ENCODE peak calls at places on chromosomes 3 and 15, in six cellular contexts. One of them, this sample, is unnamed.

GRCh38 chr15:31274496-31275330 is 51.9 kb upstream of the KLF13 start:
- DNase-seq in RWPE1: no peak
- DNase-seq in H9: peak
- DNase-seq in foreskin fibroblast: no peak
- DNase-seq in HCT116: no peak
- DNase-seq in CD8-positive, alpha-beta T cell: no peak
- DNase-seq in this sample: no peak

GRCh38 chr15:76386926-76387325 is 50.4 kb downstream of the ISL2 start:
- DNase-seq in CD8-positive, alpha-beta T cell: no peak
- DNase-seq in RWPE1: no peak
- DNase-seq in foreskin fibroblast: no peak
- DNase-seq in HCT116: no peak
- DNase-seq in H9: no peak
- DNase-seq in this sample: no peak

GRCh38 chr3:155673411-155673810 is 71.5 kb downstream of the PLCH1 start:
- DNase-seq in foreskin fibroblast: no peak
- DNase-seq in CD8-positive, alpha-beta T cell: no peak
- DNase-seq in H9: no peak
- DNase-seq in RWPE1: no peak
- DNase-seq in HCT116: no peak
- DNase-seq in this sample: no peak

GRCh38 chr15:35850284-35850683 is 304.3 kb upstream of the DPH6 start:
- DNase-seq in H9: no peak
- DNase-seq in HCT116: no peak
- DNase-seq in foreskin fibroblast: no peak
- DNase-seq in CD8-positive, alpha-beta T cell: no peak
- DNase-seq in RWPE1: no peak
- DNase-seq in this sample: no peak

GRCh38 chr3:19103510-19103909 is 44.8 kb upstream of the KCNH8 start:
- DNase-seq in H9: no peak
- DNase-seq in HCT116: no peak
- DNase-seq in CD8-positive, alpha-beta T cell: no peak
- DNase-seq in RWPE1: no peak
- DNase-seq in foreskin fibroblast: no peak
- DNase-seq in this sample: no peak

GRCh38 chr3:138256022-138256421 is 68.9 kb downstream of the ARMC8 start:
- DNase-seq in RWPE1: no peak
- DNase-seq in CD8-positive, alpha-beta T cell: no peak
- DNase-seq in foreskin fibroblast: no peak
- DNase-seq in H9: no peak
- DNase-seq in HCT116: no peak
- DNase-seq in this sample: no peak

GRCh38 chr3:183924956-183925355 is 40.3 kb upstream of the PARL start:
- DNase-seq in foreskin fibroblast: peak
- DNase-seq in RWPE1: peak
- DNase-seq in HCT116: no peak
- DNase-seq in CD8-positive, alpha-beta T cell: no peak
- DNase-seq in H9: no peak
- DNase-seq in this sample: no peak

GRCh38 chr3:11689749-11690148 is 46.0 kb upstream of the VGLL4 start:
- DNase-seq in H9: no peak
- DNase-seq in HCT116: no peak
- DNase-seq in RWPE1: no peak
- DNase-seq in CD8-positive, alpha-beta T cell: no peak
- DNase-seq in foreskin fibroblast: no peak
- DNase-seq in this sample: no peak

GRCh38 chr3:9473496-9473895 is 76.1 kb downstream of the SETD5 start:
- DNase-seq in HCT116: no peak
- DNase-seq in foreskin fibroblast: no peak
- DNase-seq in H9: no peak
- DNase-seq in RWPE1: no peak
- DNase-seq in CD8-positive, alpha-beta T cell: no peak
- DNase-seq in this sample: no peak

GRCh38 chr15:64193971-64194370 is 31.1 kb upstream of the PPIB start:
- DNase-seq in RWPE1: no peak
- DNase-seq in foreskin fibroblast: no peak
- DNase-seq in CD8-positive, alpha-beta T cell: no peak
- DNase-seq in HCT116: no peak
- DNase-seq in H9: no peak
- DNase-seq in this sample: no peak

GRCh38 chr3:131568460-131568859 is 65.7 kb upstream of the MRPL3 start:
- DNase-seq in foreskin fibroblast: no peak
- DNase-seq in HCT116: no peak
- DNase-seq in H9: peak
- DNase-seq in RWPE1: no peak
- DNase-seq in CD8-positive, alpha-beta T cell: no peak
- DNase-seq in this sample: peak

GRCh38 chr15:70212288-70212962 is 114.7 kb upstream of the TLE3 start:
- DNase-seq in HCT116: no peak
- DNase-seq in foreskin fibroblast: no peak
- DNase-seq in H9: peak
- DNase-seq in CD8-positive, alpha-beta T cell: no peak
- DNase-seq in RWPE1: no peak
- DNase-seq in this sample: no peak

GRCh38 chr3:71469131-71469430 is 114.4 kb downstream of the FOXP1 start:
- DNase-seq in CD8-positive, alpha-beta T cell: no peak
- DNase-seq in foreskin fibroblast: no peak
- DNase-seq in H9: no peak
- DNase-seq in HCT116: no peak
- DNase-seq in RWPE1: no peak
- DNase-seq in this sample: no peak

GRCh38 chr3:173690542-173690941 is 293.0 kb downstream of the NLGN1 start:
- DNase-seq in H9: no peak
- DNase-seq in RWPE1: no peak
- DNase-seq in foreskin fibroblast: no peak
- DNase-seq in HCT116: no peak
- DNase-seq in CD8-positive, alpha-beta T cell: no peak
- DNase-seq in this sample: no peak

GRCh38 chr15:85545757-85546156 is 165.4 kb downstream of the AKAP13 start:
- DNase-seq in H9: no peak
- DNase-seq in HCT116: no peak
- DNase-seq in RWPE1: no peak
- DNase-seq in foreskin fibroblast: no peak
- DNase-seq in CD8-positive, alpha-beta T cell: no peak
- DNase-seq in this sample: no peak

GRCh38 chr3:128372707-128373533 is 93.8 kb downstream of the DNAJB8 start:
- DNase-seq in H9: no peak
- DNase-seq in HCT116: no peak
- DNase-seq in CD8-positive, alpha-beta T cell: no peak
- DNase-seq in foreskin fibroblast: no peak
- DNase-seq in RWPE1: no peak
- DNase-seq in this sample: no peak

GRCh38 chr15:75067123-75067854 is 43.9 kb downstream of the PPCDC start:
- DNase-seq in foreskin fibroblast: peak
- DNase-seq in HCT116: peak
- DNase-seq in H9: no peak
- DNase-seq in CD8-positive, alpha-beta T cell: no peak
- DNase-seq in RWPE1: peak
- DNase-seq in this sample: no peak

GRCh38 chr15:78418681-78419080 is 19.3 kb upstream of the IREB2 start:
- DNase-seq in foreskin fibroblast: no peak
- DNase-seq in HCT116: no peak
- DNase-seq in H9: no peak
- DNase-seq in RWPE1: no peak
- DNase-seq in CD8-positive, alpha-beta T cell: no peak
- DNase-seq in this sample: no peak

GRCh38 chr3:58497074-58497473 is 5.2 kb downstream of the KCTD6 start:
- DNase-seq in H9: no peak
- DNase-seq in foreskin fibroblast: no peak
- DNase-seq in HCT116: no peak
- DNase-seq in RWPE1: no peak
- DNase-seq in CD8-positive, alpha-beta T cell: no peak
- DNase-seq in this sample: no peak

GRCh38 chr15:25170113-25170731 is 215.4 kb downstream of the SNRPN start:
- DNase-seq in CD8-positive, alpha-beta T cell: no peak
- DNase-seq in HCT116: no peak
- DNase-seq in H9: peak
- DNase-seq in RWPE1: no peak
- DNase-seq in foreskin fibroblast: no peak
- DNase-seq in this sample: peak

GRCh38 chr3:117874028-117874765 is 1160.4 kb downstream of the IGSF11 start:
- DNase-seq in foreskin fibroblast: no peak
- DNase-seq in CD8-positive, alpha-beta T cell: no peak
- DNase-seq in HCT116: no peak
- DNase-seq in RWPE1: no peak
- DNase-seq in H9: no peak
- DNase-seq in this sample: no peak

GRCh38 chr15:29322407-29322806 is 52.8 kb upstream of the NSMCE3 start:
- DNase-seq in H9: no peak
- DNase-seq in HCT116: no peak
- DNase-seq in foreskin fibroblast: no peak
- DNase-seq in RWPE1: no peak
- DNase-seq in CD8-positive, alpha-beta T cell: no peak
- DNase-seq in this sample: no peak

GRCh38 chr15:92954578-92954977 is 54.5 kb downstream of the CHD2 start:
- DNase-seq in foreskin fibroblast: no peak
- DNase-seq in H9: no peak
- DNase-seq in CD8-positive, alpha-beta T cell: no peak
- DNase-seq in HCT116: no peak
- DNase-seq in RWPE1: no peak
- DNase-seq in this sample: no peak

GRCh38 chr15:48374472-48374871 is 43.2 kb downstream of the DUT start:
- DNase-seq in CD8-positive, alpha-beta T cell: no peak
- DNase-seq in HCT116: no peak
- DNase-seq in RWPE1: no peak
- DNase-seq in H9: no peak
- DNase-seq in foreskin fibroblast: no peak
- DNase-seq in this sample: no peak

GRCh38 chr3:104909188-104909587 is 457.5 kb upstream of the ALCAM start:
- DNase-seq in H9: no peak
- DNase-seq in CD8-positive, alpha-beta T cell: no peak
- DNase-seq in foreskin fibroblast: peak
- DNase-seq in RWPE1: no peak
- DNase-seq in HCT116: no peak
- DNase-seq in this sample: no peak

GRCh38 chr3:57143886-57144459 is 21.2 kb downstream of the IL17RD start:
- DNase-seq in RWPE1: no peak
- DNase-seq in CD8-positive, alpha-beta T cell: no peak
- DNase-seq in H9: no peak
- DNase-seq in foreskin fibroblast: no peak
- DNase-seq in HCT116: no peak
- DNase-seq in this sample: no peak

GRCh38 chr3:110815008-110815583 is 256.5 kb upstream of the NECTIN3 start:
- DNase-seq in RWPE1: peak
- DNase-seq in H9: no peak
- DNase-seq in CD8-positive, alpha-beta T cell: no peak
- DNase-seq in foreskin fibroblast: peak
- DNase-seq in HCT116: peak
- DNase-seq in this sample: no peak

GRCh38 chr3:10852031-10852795 is 36.2 kb downstream of the SLC6A11 start:
- DNase-seq in H9: no peak
- DNase-seq in foreskin fibroblast: no peak
- DNase-seq in HCT116: no peak
- DNase-seq in CD8-positive, alpha-beta T cell: no peak
- DNase-seq in RWPE1: no peak
- DNase-seq in this sample: no peak

DNA sequence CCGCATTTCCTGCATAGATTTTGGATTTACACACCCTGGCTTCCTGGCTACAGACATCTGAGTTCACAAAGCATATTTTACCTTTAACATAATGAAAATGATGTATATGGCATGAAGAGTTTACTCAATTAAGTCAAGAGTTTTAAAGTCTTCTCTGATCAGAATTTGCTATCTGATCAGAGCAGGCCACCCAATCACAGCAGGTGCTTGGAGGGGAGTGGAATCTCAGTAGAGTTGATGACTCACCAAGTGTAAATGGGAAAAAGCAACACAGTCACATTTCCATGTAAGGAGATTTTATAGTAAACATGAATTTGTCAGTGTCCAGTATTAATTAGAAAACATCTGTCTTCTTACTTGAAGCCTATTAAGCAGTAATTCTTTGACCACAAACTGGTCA is 10.9 kb downstream of the MESD start:
- DNase-seq in H9: no peak
- DNase-seq in RWPE1: no peak
- DNase-seq in CD8-positive, alpha-beta T cell: no peak
- DNase-seq in HCT116: no peak
- DNase-seq in foreskin fibroblast: no peak
- DNase-seq in this sample: no peak
- TF ChIP-seq CTCF in H9: no peak
- TF ChIP-seq CTCF in RWPE1: no peak
- TF ChIP-seq CTCF in CD8-positive, alpha-beta T cell: no peak
- TF ChIP-seq CTCF in HCT116: no peak
- TF ChIP-seq CTCF in foreskin fibroblast: no peak
- TF ChIP-seq CTCF in this sample: no peak

DNA sequence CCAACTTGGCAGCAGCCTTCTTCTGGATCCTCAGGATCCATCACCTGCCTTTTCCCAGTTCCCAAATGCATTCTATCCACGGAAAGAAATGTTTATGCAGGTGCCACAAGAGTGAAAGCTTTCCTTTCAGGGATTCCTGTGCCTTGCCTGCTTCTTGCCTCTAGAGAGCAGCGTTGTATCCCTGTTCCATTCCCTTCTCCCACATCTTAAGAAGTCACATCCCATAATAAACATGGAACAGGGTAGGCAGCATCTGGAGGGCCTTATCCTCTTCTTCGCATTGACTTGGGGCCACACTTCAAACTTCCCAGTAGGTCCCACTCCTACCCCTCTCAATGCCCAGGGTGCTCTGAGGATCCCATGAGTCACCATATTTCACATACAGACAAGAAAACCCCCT is 72.7 kb upstream of the DCLK3 start:
- DNase-seq in H9: no peak
- DNase-seq in RWPE1: no peak
- DNase-seq in HCT116: no peak
- DNase-seq in foreskin fibroblast: no peak
- DNase-seq in CD8-positive, alpha-beta T cell: no peak
- DNase-seq in this sample: no peak
- TF ChIP-seq CTCF in H9: peak
- TF ChIP-seq CTCF in RWPE1: no peak
- TF ChIP-seq CTCF in HCT116: no peak
- TF ChIP-seq CTCF in foreskin fibroblast: peak
- TF ChIP-seq CTCF in CD8-positive, alpha-beta T cell: no peak
- TF ChIP-seq CTCF in this sample: no peak

GRCh38 chr15:66932634-66933024 is 132.8 kb upstream of the SMAD3 start:
- DNase-seq in H9: no peak
- DNase-seq in RWPE1: no peak
- DNase-seq in CD8-positive, alpha-beta T cell: no peak
- DNase-seq in HCT116: no peak
- DNase-seq in foreskin fibroblast: no peak
- DNase-seq in this sample: no peak
- TF ChIP-seq CTCF in H9: no peak
- TF ChIP-seq CTCF in RWPE1: no peak
- TF ChIP-seq CTCF in CD8-positive, alpha-beta T cell: no peak
- TF ChIP-seq CTCF in HCT116: no peak
- TF ChIP-seq CTCF in foreskin fibroblast: no peak
- TF ChIP-seq CTCF in this sample: no peak

DNA sequence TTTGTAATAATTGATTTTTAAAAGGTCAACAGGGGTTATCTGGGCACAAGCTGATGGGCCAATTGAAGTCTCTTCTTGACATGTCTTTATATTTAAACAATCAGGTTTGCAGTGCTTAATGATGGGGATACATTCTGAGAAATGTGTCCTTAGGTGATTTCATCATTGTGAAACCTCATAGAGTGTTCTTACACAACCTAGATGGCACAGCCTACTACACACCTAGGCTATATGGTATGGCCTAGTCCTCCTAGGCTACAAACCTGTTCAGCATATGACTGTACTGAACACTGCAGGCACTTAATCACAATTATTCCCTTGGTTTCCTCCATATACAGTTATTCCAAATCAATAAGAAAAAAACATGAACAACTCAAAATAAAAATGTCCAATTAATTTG is 75.8 kb downstream of the IQSEC1 start:
- DNase-seq in foreskin fibroblast: no peak
- DNase-seq in HCT116: no peak
- DNase-seq in CD8-positive, alpha-beta T cell: no peak
- DNase-seq in H9: no peak
- DNase-seq in RWPE1: no peak
- DNase-seq in this sample: no peak
- TF ChIP-seq CTCF in foreskin fibroblast: no peak
- TF ChIP-seq CTCF in HCT116: no peak
- TF ChIP-seq CTCF in CD8-positive, alpha-beta T cell: no peak
- TF ChIP-seq CTCF in H9: no peak
- TF ChIP-seq CTCF in RWPE1: no peak
- TF ChIP-seq CTCF in this sample: no peak